ENCODE peak calls at places on chromosomes 6 and 20, in six cellular contexts. S is GM23338, T is A549, J is Peyer's patch, R is mammary epithelial cell, I is adrenal gland. P is an unnamed sample. For H3K4me1, the result is how much of the 10 kb centered on the place peaks cover.

GRCh38 chr20:10524643-10525042 is 89.5 kb downstream of the SLX4IP start:
- DNase-seq in R (peak), S (no peak), T (peak), I (no peak), J (no peak), P (no peak)

GRCh38 chr6:4253604-4254211 is 118.3 kb upstream of the ECI2 start:
- DNase-seq in R (peak), T (peak), I (peak), S (no peak), J (no peak), P (peak)

GRCh38 chr20:47792021-47792618 is 6.8 kb upstream of the SULF2 start:
- DNase-seq in J (no peak), R (peak), S (no peak), T (no peak), I (peak), P (peak)

GRCh38 chr6:128598561-128598960 is 78.2 kb upstream of the PTPRK start:
- DNase-seq in S (no peak), J (no peak), T (no peak), I (no peak), R (peak), P (no peak)

GRCh38 chr6:3209114-3210023 is 18.1 kb downstream of the TUBB2B start:
- DNase-seq in I (peak), T (peak), J (no peak), S (peak), R (peak), P (peak)

GRCh38 chr20:53738039-53738944 is 144.7 kb upstream of the ZNF217 start:
- DNase-seq in T (peak), R (peak), J (peak), I (peak), S (peak), P (peak)

GRCh38 chr6:105994522-105995402 is 91.4 kb upstream of the PRDM1 start:
- DNase-seq in J (peak), S (peak), R (peak), T (peak), I (peak), P (peak)

GRCh38 chr20:53652090-53652858 is 58.6 kb upstream of the ZNF217 start:
- DNase-seq in R (no peak), T (no peak), I (no peak), S (no peak), J (no peak), P (peak)

GRCh38 chr20:3163099-3164042 is 3.7 kb upstream of the FASTKD5 start:
- DNase-seq in I (peak), R (no peak), S (no peak), T (no peak), J (no peak), P (no peak)

GRCh38 chr6:137883400-137883888 is 16.4 kb downstream of the TNFAIP3 start:
- DNase-seq in T (no peak), S (no peak), I (no peak), J (no peak), R (peak), P (no peak)

GRCh38 chr6:71103150-71103549 is 146.3 kb upstream of the B3GAT2 start:
- DNase-seq in T (no peak), R (no peak), J (no peak), I (no peak), S (no peak), P (no peak)

GRCh38 chr6:32108094-32108627 is 977 bp downstream of the TNXB start:
- DNase-seq in S (peak), T (no peak), R (no peak), J (no peak), I (peak), P (peak)

GRCh38 chr6:42751055-42751454 is 5.2 kb upstream of the TBCC start:
- DNase-seq in T (no peak), S (no peak), R (no peak), I (no peak), J (no peak), P (no peak)

GRCh38 chr6:139932671-139933070 is 558.2 kb upstream of the CITED2 start:
- DNase-seq in S (no peak), T (no peak), J (no peak), I (no peak), R (no peak), P (no peak)

GRCh38 chr6:71602385-71602949 is 283.9 kb upstream of the RIMS1 start:
- DNase-seq in I (no peak), T (no peak), S (no peak), J (no peak), R (peak), P (peak)

GRCh38 chr6:152270301-152270925 is 366.7 kb downstream of the SYNE1 start:
- DNase-seq in I (no peak), S (no peak), J (no peak), R (peak), T (no peak), P (peak)

GRCh38 chr6:169738204-169738971 is 13.0 kb downstream of the DYNLT2 start:
- DNase-seq in S (peak), J (no peak), I (no peak), R (no peak), T (no peak), P (peak)

GRCh38 chr6:167493961-167494697 is 169.2 kb downstream of the TTLL2 start:
- DNase-seq in J (no peak), R (no peak), I (no peak), S (no peak), T (no peak), P (no peak)

GRCh38 chr20:56817780-56818675 is 188.9 kb downstream of the TFAP2C start:
- DNase-seq in I (no peak), R (no peak), S (peak), T (no peak), J (no peak), P (no peak)

GRCh38 chr20:910840-911770 is 5.0 kb downstream of the ANGPT4 start:
- DNase-seq in R (peak), T (no peak), J (no peak), I (no peak), S (no peak), P (peak)

GRCh38 chr20:49386848-49387605 is 95.4 kb downstream of the KCNB1 start:
- DNase-seq in T (no peak), R (no peak), I (peak), J (no peak), S (no peak), P (no peak)

GRCh38 chr20:32343438-32343837 is 14.7 kb upstream of the ASXL1 start:
- DNase-seq in R (peak), S (no peak), J (no peak), I (no peak), T (no peak), P (peak)

GRCh38 chr6:135423649-135424128 is 73.9 kb downstream of the AHI1 start:
- DNase-seq in R (peak), J (no peak), T (peak), I (no peak), S (peak), P (peak)

GRCh38 chr6:136284909-136285308 is 4.7 kb downstream of the BCLAF1 start:
- DNase-seq in S (peak), J (no peak), T (no peak), I (no peak), R (peak), P (peak)

DNA sequence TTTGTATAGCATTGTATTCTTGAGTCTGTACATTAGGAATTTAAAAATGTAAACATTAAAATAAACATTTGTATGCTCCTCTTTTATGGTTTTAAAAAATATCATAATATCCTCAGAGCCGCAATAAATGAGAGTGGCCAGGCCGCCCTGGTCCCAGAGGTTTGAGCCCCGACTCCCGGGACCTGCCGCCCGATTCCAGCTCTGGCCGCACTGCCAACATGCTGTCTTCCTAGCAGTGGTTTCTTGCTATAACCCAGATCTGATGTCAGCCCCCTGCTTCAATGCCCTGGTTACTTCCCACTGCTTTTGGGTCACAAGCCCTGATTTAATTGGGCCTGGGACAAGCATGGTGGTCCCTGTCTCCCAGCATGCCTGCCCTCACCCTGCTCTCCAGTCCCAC is 5.4 kb upstream of the ARID1B start:
- DNase-seq in T (no peak), I (no peak), R (no peak), J (no peak), S (no peak), P (no peak)
- H3K4me1 ChIP-seq in T (under half), I (under half), R (under half), J (under half), S (under half), P (under half)

GRCh38 chr6:53827485-53827884 is 32.7 kb downstream of the LRRC1 start:
- DNase-seq in R (peak), T (no peak), S (no peak), I (no peak), J (no peak), P (no peak)
- H3K4me1 ChIP-seq in R (under half), T (under half), S (under half), I (under half), J (half or more), P (under half)

DNA sequence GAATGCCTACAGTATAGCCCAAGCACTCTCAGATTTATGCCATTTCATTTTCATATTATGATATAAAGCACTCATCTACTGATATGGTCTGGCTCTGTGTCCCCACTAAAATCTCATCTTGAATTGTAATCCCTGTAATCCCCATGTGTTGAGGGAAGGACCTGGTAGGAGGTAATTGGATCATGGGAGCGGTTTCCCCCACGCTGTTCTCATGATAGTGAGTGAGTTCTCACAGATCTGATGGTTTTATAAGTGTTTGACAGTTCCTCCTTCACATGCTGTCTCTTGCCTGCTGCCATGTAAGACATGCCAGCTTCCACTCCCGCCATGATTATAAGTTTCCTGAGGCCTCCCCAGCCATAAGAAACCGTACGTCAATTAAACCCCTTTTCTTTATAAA is 171.7 kb downstream of the OTOR start:
- DNase-seq in S (no peak), J (no peak), T (no peak), I (no peak), R (no peak), P (no peak)
- H3K4me1 ChIP-seq in S (under half), J (under half), T (under half), I (under half), R (under half), P (under half)

DNA sequence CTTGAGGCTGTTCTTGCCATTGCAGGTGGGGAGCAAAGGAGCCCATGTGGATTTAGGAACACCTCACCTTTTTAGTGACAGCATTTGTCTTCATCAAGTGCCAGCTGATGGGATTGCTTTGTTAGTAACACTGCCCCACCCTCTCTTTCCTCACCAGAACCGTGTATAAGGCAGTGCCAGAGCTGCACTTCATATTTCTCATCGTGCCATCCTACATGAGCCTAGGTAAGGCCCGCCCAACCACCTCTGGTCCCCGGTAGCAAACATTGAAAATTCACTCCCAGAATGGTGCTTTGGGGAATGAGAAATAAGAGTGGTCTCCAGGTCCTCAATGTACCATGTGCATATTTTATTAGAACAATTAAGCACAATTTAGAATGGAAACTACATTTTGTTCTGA is 22.7 kb downstream of the CFAP61 start:
- DNase-seq in J (no peak), T (no peak), I (no peak), R (no peak), S (no peak), P (no peak)
- H3K4me1 ChIP-seq in J (under half), T (under half), I (under half), R (under half), S (under half), P (under half)

GRCh38 chr6:45448417-45449389 is 71.0 kb upstream of the SUPT3H start:
- DNase-seq in S (no peak), T (no peak), J (no peak), R (no peak), I (no peak), P (no peak)
- H3K4me1 ChIP-seq in S (under half), T (under half), J (under half), R (under half), I (under half), P (under half)

DNA sequence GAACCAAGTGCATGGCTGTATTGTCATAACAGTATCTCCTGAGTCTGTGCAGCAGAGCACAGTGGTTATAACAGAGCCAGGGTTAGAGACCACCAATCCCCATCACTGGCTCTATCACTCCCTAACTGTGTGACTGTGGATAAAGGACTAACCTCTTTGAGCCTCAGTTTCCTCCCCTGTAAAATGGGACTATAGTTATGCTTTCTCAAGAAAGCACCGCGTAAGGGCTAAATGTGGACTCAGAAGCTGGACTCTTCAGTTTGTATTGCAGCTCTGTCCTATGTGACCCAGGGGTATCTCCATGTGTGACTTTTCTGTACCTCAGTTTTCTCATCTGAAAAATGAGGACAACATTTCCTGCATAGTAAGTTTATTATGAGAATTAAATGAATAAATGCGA is 59.9 kb downstream of the TRAM2 start:
- DNase-seq in J (no peak), R (no peak), S (no peak), I (no peak), T (no peak), P (no peak)
- H3K4me1 ChIP-seq in J (under half), R (half or more), S (under half), I (under half), T (half or more), P (half or more)

DNA sequence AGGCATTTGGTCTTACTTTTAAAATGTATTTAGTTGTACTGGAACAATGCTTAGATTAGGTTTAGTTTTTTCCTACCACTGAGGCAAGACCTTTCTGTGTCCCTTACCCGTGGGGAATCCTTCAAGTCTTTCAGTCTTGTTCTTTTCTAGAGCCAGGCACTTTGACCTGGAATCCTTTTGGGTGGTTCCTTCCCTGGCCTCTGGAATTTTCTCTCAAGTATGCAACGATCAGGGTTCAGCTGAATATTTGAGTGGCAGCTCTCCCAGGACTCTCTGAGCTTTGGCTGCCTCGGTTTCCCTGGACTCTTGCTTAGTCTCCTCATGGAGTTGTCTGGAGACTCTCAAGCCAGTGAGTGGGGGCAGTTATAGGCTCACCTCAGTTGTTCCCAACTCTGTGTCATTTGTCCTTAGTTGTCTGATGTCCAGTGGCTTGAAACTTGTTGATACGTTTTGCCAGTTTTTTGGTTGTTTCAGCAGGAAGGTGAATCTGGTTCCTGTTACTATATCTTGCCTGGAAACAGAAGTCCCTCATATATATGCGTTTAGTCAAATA is 118.1 kb downstream of the QKI start:
- DNase-seq in T (no peak), J (no peak), I (no peak), S (no peak), R (no peak), P (no peak)
- H3K4me1 ChIP-seq in T (half or more), J (under half), I (under half), S (under half), R (under half), P (half or more)

GRCh38 chr6:15327271-15327670 is 81.4 kb downstream of the JARID2 start:
- DNase-seq in S (no peak), I (peak), J (no peak), T (peak), R (no peak), P (no peak)
- H3K4me1 ChIP-seq in S (half or more), I (under half), J (half or more), T (half or more), R (half or more), P (half or more)

P was measured in adipocyte.